ENCODE peak calls at places on chromosomes 3 and 15, in eight cellular contexts. U is COLO829; Y is AG20443; E is activated T-helper 1 cell treated with Interleukin-2 at 50 U/mL for 16 hours; R is CD8-positive, alpha-beta T cell; V is left colon; Q is NCI-H774; I is endothelial cell. F is an unnamed sample.

GRCh38 chr15:66760968-66761722 is 59.1 kb downstream of the SMAD6 start:
- DNase-seq in Q (no peak), V (no peak), E (no peak), R (no peak), Y (no peak), U (no peak), I (peak), F (no peak)

GRCh38 chr3:190384241-190384863 is 3.6 kb upstream of the CLDN16 start:
- DNase-seq in R (no peak), Y (peak), U (peak), I (no peak), E (no peak), Q (peak), V (peak), F (no peak)

GRCh38 chr3:171266034-171266805 is 194.0 kb downstream of the TNIK start:
- DNase-seq in R (no peak), Y (no peak), Q (no peak), I (no peak), V (no peak), U (no peak), E (no peak), F (no peak)

GRCh38 chr15:74263473-74263872 is 27.3 kb downstream of the CCDC33 start:
- DNase-seq in I (no peak), U (no peak), Q (no peak), R (no peak), V (no peak), E (no peak), Y (no peak), F (no peak)

GRCh38 chr3:142576792-142577191 is 1.7 kb downstream of the ATR start:
- DNase-seq in Q (no peak), Y (no peak), V (no peak), I (no peak), U (no peak), R (no peak), E (no peak), F (no peak)

GRCh38 chr15:101045236-101045646 is 126.1 kb downstream of the LRRK1 start:
- DNase-seq in R (no peak), V (no peak), U (no peak), Y (no peak), Q (no peak), E (no peak), I (peak), F (no peak)

GRCh38 chr3:129908417-129908816 is 14.9 kb upstream of the TMCC1 start:
- DNase-seq in E (no peak), I (no peak), V (no peak), U (no peak), Y (no peak), R (no peak), Q (no peak), F (no peak)

GRCh38 chr15:57784081-57784488 is 77.6 kb downstream of the POLR2M start:
- DNase-seq in R (no peak), E (no peak), V (no peak), Q (no peak), Y (peak), I (no peak), U (peak), F (peak)

GRCh38 chr3:59862686-59863085 is 812.9 kb upstream of the CFAP20DC start:
- DNase-seq in V (no peak), R (no peak), Y (no peak), U (peak), Q (no peak), I (no peak), E (no peak), F (no peak)

GRCh38 chr15:82709081-82709420 is 624 bp downstream of the AP3B2 start:
- DNase-seq in V (no peak), Y (no peak), E (no peak), U (no peak), I (no peak), Q (no peak), R (no peak), F (no peak)

GRCh38 chr3:155872904-155873646 is 2.6 kb downstream of the GMPS start:
- DNase-seq in V (no peak), U (no peak), Y (no peak), I (no peak), Q (no peak), E (no peak), R (no peak), F (no peak)

GRCh38 chr15:23441204-23441603 is 5.8 kb downstream of the GOLGA6L2 start:
- DNase-seq in V (no peak), Y (no peak), R (no peak), I (no peak), E (no peak), U (no peak), Q (no peak), F (no peak)

GRCh38 chr3:29279830-29280229 is 1.0 kb upstream of the RBMS3 start:
- DNase-seq in E (no peak), R (no peak), Q (no peak), I (no peak), U (peak), Y (no peak), V (no peak), F (peak)

GRCh38 chr3:106540743-106541142 is 671.9 kb upstream of the CBLB start:
- DNase-seq in V (no peak), U (no peak), E (no peak), Q (no peak), I (no peak), R (no peak), Y (no peak), F (no peak)

GRCh38 chr15:33654859-33655258 is 313.4 kb upstream of the CHRM5 start:
- DNase-seq in Y (no peak), R (no peak), U (peak), V (peak), E (no peak), Q (no peak), I (no peak), F (no peak)

GRCh38 chr3:106119691-106120090 is 250.9 kb upstream of the CBLB start:
- DNase-seq in U (peak), V (no peak), R (no peak), Y (peak), Q (no peak), E (no peak), I (no peak), F (no peak)

GRCh38 chr3:56593455-56594158 is 36.6 kb downstream of the CCDC66 start:
- DNase-seq in V (no peak), I (no peak), R (peak), E (peak), U (no peak), Y (no peak), Q (peak), F (no peak)

GRCh38 chr15:93217343-93217742 is 128.3 kb upstream of the RGMA start:
- DNase-seq in R (no peak), E (no peak), Y (no peak), V (no peak), Q (no peak), I (no peak), U (no peak), F (peak)

GRCh38 chr15:46502668-46503067 is 867.8 kb downstream of the SQOR start:
- DNase-seq in Y (no peak), E (no peak), V (no peak), U (no peak), Q (no peak), R (no peak), I (no peak), F (no peak)

GRCh38 chr3:55165278-55165677 is 237.4 kb upstream of the LRTM1 start:
- DNase-seq in R (no peak), I (no peak), U (no peak), V (no peak), Y (no peak), E (no peak), Q (no peak), F (no peak)

GRCh38 chr3:42605550-42606173 is 5.2 kb downstream of the NKTR start:
- DNase-seq in V (no peak), U (no peak), E (no peak), Q (no peak), Y (peak), R (no peak), I (no peak), F (no peak)

F was measured in heart right ventricle.